ENCODE peak calls at places on chromosome 6, in seven cellular contexts. W is IMR-90, E is right lobe of liver, U is astrocyte of the cerebellum, Z is gastrocnemius medialis, N is bronchial epithelial cell, L is MCF 10A. K is an unnamed sample.

GRCh38 chr6:4774715-4775590 is 1.3 kb upstream of the CDYL start:
- DNase-seq in W (no peak), E (peak; percentile 63), U (no peak), Z (peak; percentile 24), N (peak; percentile 32), L (no peak), K (no peak)

GRCh38 chr6:29005183-29005885 is at the start of gene ZNF311:
- DNase-seq in W (peak; percentile 43), E (no peak), U (no peak), Z (peak; percentile 27), N (peak; percentile 67), L (peak; percentile 79), K (no peak)

GRCh38 chr6:132819405-132820145 is 5.2 kb downstream of the RPS12 start:
- DNase-seq in W (peak; percentile 51), E (no peak), U (no peak), Z (no peak), N (peak; percentile 72), L (peak; percentile 62), K (no peak)

GRCh38 chr6:42188406-42188805 is 6.3 kb downstream of the GUCA1B start:
- DNase-seq in W (no peak), E (no peak), U (no peak), Z (no peak), N (no peak), L (no peak), K (no peak)

GRCh38 chr6:55014321-55015088 is 159.8 kb upstream of the HCRTR2 start:
- DNase-seq in W (peak; percentile 53), E (no peak), U (peak; percentile 16), Z (no peak), N (peak; percentile 18), L (peak; percentile 0), K (no peak)

GRCh38 chr6:16712931-16713484 is 48.3 kb downstream of the ATXN1 start:
- DNase-seq in W (peak; percentile 95), E (no peak), U (peak; percentile 83), Z (peak; percentile 27), N (peak; percentile 97), L (peak; percentile 95), K (peak; percentile 94)

GRCh38 chr6:108008363-108008762 is 50.4 kb upstream of the SEC63 start:
- DNase-seq in W (no peak), E (no peak), U (no peak), Z (no peak), N (no peak), L (no peak), K (no peak)

GRCh38 chr6:24908555-24908954 is 27.2 kb downstream of the RIPOR2 start:
- DNase-seq in W (peak; percentile 20), E (no peak), U (no peak), Z (no peak), N (no peak), L (no peak), K (no peak)

GRCh38 chr6:68760941-68761676 is 126.0 kb downstream of the ADGRB3 start:
- DNase-seq in W (no peak), E (no peak), U (no peak), Z (no peak), N (no peak), L (no peak), K (no peak)

GRCh38 chr6:82988904-82989303 is 76.7 kb downstream of the UBE3D start:
- DNase-seq in W (peak; percentile 46), E (no peak), U (no peak), Z (no peak), N (peak; percentile 32), L (no peak), K (no peak)

GRCh38 chr6:40887079-40887822 is 151.8 kb downstream of the UNC5CL start:
- DNase-seq in W (no peak), E (no peak), U (no peak), Z (no peak), N (no peak), L (no peak), K (no peak)

GRCh38 chr6:75230484-75231325 is 12.9 kb downstream of the COX7A2 start:
- DNase-seq in W (peak; percentile 67), E (no peak), U (no peak), Z (no peak), N (peak; percentile 52), L (peak; percentile 67), K (no peak)

GRCh38 chr6:132401120-132401940 is at the start of gene MOXD1:
- DNase-seq in W (peak; percentile 37), E (peak; percentile 58), U (no peak), Z (no peak), N (no peak), L (peak; percentile 17), K (no peak)

GRCh38 chr6:14286144-14286543 is 168.6 kb downstream of the CD83 start:
- DNase-seq in W (peak; percentile 90), E (no peak), U (peak; percentile 88), Z (no peak), N (peak; percentile 61), L (peak; percentile 90), K (peak; percentile 63)

DNA sequence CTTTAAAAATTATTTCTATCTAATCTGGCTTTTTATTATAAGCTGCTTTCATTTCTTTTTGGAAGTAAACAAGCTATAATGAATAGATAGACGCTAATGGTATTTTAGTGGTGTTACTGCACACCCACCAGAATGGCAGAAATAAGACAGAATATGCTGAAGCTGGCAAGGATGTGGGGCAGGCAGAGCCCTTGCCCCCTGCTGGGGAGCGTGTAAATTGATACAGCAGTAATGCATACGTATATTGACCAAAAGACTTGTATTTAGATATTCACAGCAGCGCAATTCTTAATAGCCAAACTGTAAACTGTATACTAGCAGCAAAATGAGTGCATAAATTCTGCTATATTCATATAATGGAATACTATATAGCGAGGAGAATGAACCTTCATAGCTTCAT is 35.3 kb downstream of the TMEM181 start:
- DNase-seq in W (no peak), E (no peak), U (no peak), Z (no peak), N (no peak), L (no peak), K (no peak)
- TF ChIP-seq CTCF in W (peak; percentile 35), E (peak; percentile 20), U (no peak), Z (no peak), N (no peak), L (peak; percentile 19), K (peak; percentile 44)

GRCh38 chr6:71349395-71349794 is 60.8 kb downstream of the OGFRL1 start:
- DNase-seq in W (peak; percentile 62), E (no peak), U (peak; percentile 39), Z (no peak), N (peak; percentile 54), L (peak; percentile 33), K (no peak)
- TF ChIP-seq CTCF in W (peak; percentile 80), E (peak; percentile 62), U (peak; percentile 25), Z (peak; percentile 54), N (peak; percentile 23), L (peak; percentile 71), K (peak; percentile 56)

GRCh38 chr6:141426400-141426980 is 706.2 kb upstream of the GJE1 start:
- DNase-seq in W (no peak), E (no peak), U (no peak), Z (no peak), N (no peak), L (no peak), K (no peak)
- TF ChIP-seq CTCF in W (no peak), E (no peak), U (no peak), Z (no peak), N (no peak), L (peak; percentile 14), K (no peak)

DNA sequence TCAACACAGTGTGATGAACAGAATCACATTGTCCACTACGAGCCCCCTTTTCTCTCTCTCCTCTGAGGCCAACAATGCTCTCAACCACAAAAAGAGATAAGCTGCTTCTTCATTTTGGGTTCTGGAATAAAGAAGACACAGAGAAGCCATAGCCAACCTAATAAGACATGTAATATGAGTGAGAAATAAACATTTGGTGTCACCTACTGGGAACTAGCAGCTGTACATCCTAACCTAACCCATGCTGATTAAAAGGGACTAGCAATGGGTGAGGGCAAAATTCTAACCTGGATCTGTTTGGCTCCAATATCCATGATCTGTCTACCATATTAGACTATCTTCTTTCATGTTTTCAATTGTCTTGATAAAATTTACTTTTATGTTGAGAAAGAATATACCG is 369.1 kb upstream of the MARCKS start:
- DNase-seq in W (no peak), E (no peak), U (no peak), Z (no peak), N (no peak), L (no peak), K (no peak)
- TF ChIP-seq CTCF in W (no peak), E (no peak), U (no peak), Z (no peak), N (no peak), L (peak; percentile 22), K (no peak)

GRCh38 chr6:15531973-15532372 is 130.9 kb downstream of the DTNBP1 start:
- DNase-seq in W (no peak), E (no peak), U (no peak), Z (no peak), N (no peak), L (no peak), K (no peak)
- TF ChIP-seq CTCF in W (no peak), E (no peak), U (no peak), Z (no peak), N (no peak), L (no peak), K (no peak)

GRCh38 chr6:157339432-157339831 is 16.1 kb upstream of the TMEM242 start:
- DNase-seq in W (no peak), E (no peak), U (no peak), Z (no peak), N (no peak), L (peak; percentile 9), K (no peak)
- TF ChIP-seq CTCF in W (no peak), E (peak; percentile 20), U (peak; percentile 5), Z (no peak), N (no peak), L (no peak), K (peak; percentile 11)

DNA sequence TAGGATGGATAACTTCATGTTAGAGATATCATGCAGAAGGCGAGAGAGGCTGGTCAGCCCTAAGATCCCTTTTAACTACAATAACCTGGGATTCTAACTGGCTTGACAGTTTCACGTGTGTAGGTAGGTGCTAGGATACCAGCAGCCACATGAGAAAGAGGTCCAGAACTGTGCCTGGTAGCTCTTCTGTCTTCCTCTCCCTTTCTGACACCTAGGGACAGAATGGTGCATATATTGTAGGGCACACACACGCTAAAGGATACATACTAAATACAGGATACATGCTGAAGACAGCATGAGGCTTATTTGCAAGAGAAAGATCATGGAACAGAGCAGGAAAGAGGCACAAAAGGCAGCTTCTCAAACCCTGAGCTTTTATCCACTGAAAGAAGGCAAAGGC is 3.4 kb downstream of the SLC22A23 start:
- DNase-seq in W (no peak), E (no peak), U (no peak), Z (no peak), N (no peak), L (no peak), K (no peak)
- TF ChIP-seq CTCF in W (no peak), E (no peak), U (no peak), Z (no peak), N (no peak), L (no peak), K (no peak)

DNA sequence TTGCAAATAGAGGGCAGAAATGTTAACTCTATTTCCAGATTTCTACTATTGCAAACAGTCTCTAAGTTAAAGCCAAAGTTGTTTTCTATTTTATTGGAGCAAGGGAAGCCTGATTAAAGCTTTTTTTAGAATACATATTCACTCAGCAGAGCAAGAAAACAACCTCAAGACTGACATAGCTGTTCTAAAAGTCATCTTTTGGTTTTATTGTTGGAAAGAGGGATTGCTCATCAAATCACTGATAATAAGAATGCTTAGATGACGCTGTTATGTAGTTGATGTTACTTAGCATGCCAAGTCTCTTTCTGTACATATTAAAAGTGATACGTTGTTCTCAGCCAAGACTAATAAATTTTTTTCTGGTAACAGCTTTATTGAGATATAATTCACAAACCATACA is 172.6 kb upstream of the LAMA2 start:
- DNase-seq in W (peak; percentile 61), E (no peak), U (no peak), Z (no peak), N (no peak), L (no peak), K (no peak)
- TF ChIP-seq CTCF in W (no peak), E (no peak), U (no peak), Z (no peak), N (no peak), L (no peak), K (no peak)